ENCODE peak calls at places on chromosome 10, in six cellular contexts. H, P, V, L, R and G are unnamed samples.

GRCh38 chr10:125762692-125763648 is 12.7 kb downstream of the MMP21 start:
- DNase-seq in H (no peak), P (no peak), V (no peak), L (no peak), R (no peak), G (no peak)

GRCh38 chr10:15037691-15038090 is 6.1 kb upstream of the OLAH start:
- DNase-seq in H (no peak), P (no peak), V (no peak), L (no peak), R (no peak), G (no peak)

GRCh38 chr10:124972637-124973036 is 30.7 kb downstream of the ZRANB1 start:
- DNase-seq in H (no peak), P (no peak), V (no peak), L (no peak), R (no peak), G (no peak)

GRCh38 chr10:120506674-120507073 is 49.6 kb downstream of the PLPP4 start:
- DNase-seq in H (no peak), P (no peak), V (no peak), L (peak), R (no peak), G (no peak)

GRCh38 chr10:92690211-92691041 is 671 bp downstream of the HHEX start:
- DNase-seq in H (peak), P (peak), V (no peak), L (peak), R (no peak), G (no peak)

GRCh38 chr10:23448802-23449570 is 10.1 kb downstream of the OTUD1 start:
- DNase-seq in H (no peak), P (peak), V (no peak), L (peak), R (no peak), G (no peak)

GRCh38 chr10:91614254-91614624 is 18.6 kb downstream of the PPP1R3C start:
- DNase-seq in H (no peak), P (no peak), V (no peak), L (peak), R (no peak), G (no peak)

GRCh38 chr10:98382691-98383101 is 32.3 kb downstream of the PYROXD2 start:
- DNase-seq in H (no peak), P (no peak), V (no peak), L (peak), R (no peak), G (no peak)

GRCh38 chr10:108556176-108556575 is 1367.1 kb downstream of the XPNPEP1 start:
- DNase-seq in H (no peak), P (no peak), V (no peak), L (peak), R (no peak), G (no peak)

GRCh38 chr10:133262696-133263095 is 14.0 kb downstream of the ADAM8 start:
- DNase-seq in H (no peak), P (no peak), V (no peak), L (no peak), R (no peak), G (no peak)

GRCh38 chr10:43037440-43037839 is 39.4 kb upstream of the RET start:
- DNase-seq in H (no peak), P (no peak), V (peak), L (no peak), R (no peak), G (no peak)

GRCh38 chr10:59880019-59880717 is 26.2 kb downstream of the CCDC6 start:
- DNase-seq in H (no peak), P (no peak), V (no peak), L (no peak), R (no peak), G (no peak)

GRCh38 chr10:11473128-11473760 is 138.2 kb downstream of the USP6NL start:
- DNase-seq in H (no peak), P (no peak), V (no peak), L (no peak), R (no peak), G (no peak)

GRCh38 chr10:92997620-92998019 is 63.0 kb upstream of the CYP26C1 start:
- DNase-seq in H (no peak), P (no peak), V (no peak), L (peak), R (no peak), G (no peak)

GRCh38 chr10:36574212-36574611 is 551.2 kb upstream of the ANKRD30A start:
- DNase-seq in H (no peak), P (no peak), V (no peak), L (peak), R (no peak), G (no peak)

GRCh38 chr10:7407368-7408002 is 3.3 kb downstream of the SFMBT2 start:
- DNase-seq in H (peak), P (no peak), V (no peak), L (peak), R (no peak), G (no peak)

GRCh38 chr10:46285300-46285699 is 1.5 kb upstream of the ANTXRL start:
- DNase-seq in H (no peak), P (no peak), V (peak), L (no peak), R (no peak), G (no peak)